ENCODE peak calls at places on chromosomes 2 and 18, in four cellular contexts. R is activated gamma-delta T cell treated with anti-CD3 and anti-CD28 coated beads, Interleukin-2, amount 50 U/mL, for 16 hours; C is HTR-8/SVneo; A is LoVo. L is an unnamed sample.

GRCh38 chr18:46917808-46918600 is 602 bp downstream of the KATNAL2 start:
- DNase-seq in R (no peak), C (peak), A (peak), L (no peak)

GRCh38 chr2:46296840-46297545 is at the start of gene EPAS1:
- DNase-seq in R (peak), C (peak), A (peak), L (peak)

GRCh38 chr2:195532628-195533271 is 124.3 kb upstream of the SLC39A10 start:
- DNase-seq in R (no peak), C (peak), A (peak), L (no peak)

GRCh38 chr2:96688649-96689430 is 46.3 kb downstream of the FER1L5 start:
- DNase-seq in R (no peak), C (no peak), A (no peak), L (no peak)

GRCh38 chr18:70337139-70337972 is 48.5 kb downstream of the SOCS6 start:
- DNase-seq in R (no peak), C (peak), A (peak), L (peak)

GRCh38 chr2:191167766-191168165 is 17.0 kb upstream of the STAT4 start:
- DNase-seq in R (no peak), C (no peak), A (no peak), L (no peak)

GRCh38 chr2:172655091-172655837 is 80.4 kb upstream of the RAPGEF4 start:
- DNase-seq in R (no peak), C (peak), A (no peak), L (no peak)

GRCh38 chr2:171342014-171342413 is 91.8 kb downstream of the METTL8 start:
- DNase-seq in R (no peak), C (no peak), A (no peak), L (no peak)

L was measured in HepG2.